ENCODE peak calls at places on chromosomes 16 and 17, in four cellular contexts. J is M059J, U is upper lobe of right lung, F is Ammon's horn. Z is an unnamed sample.

GRCh38 chr16:81703177-81704155 is 75.6 kb upstream of the PLCG2 start:
- DNase-seq in J (peak), U (peak), F (no peak), Z (no peak)

GRCh38 chr17:6712058-6712853 is 913 bp downstream of the SLC13A5 start:
- DNase-seq in J (peak), U (no peak), F (peak), Z (no peak)

GRCh38 chr17:65261682-65262636 is 124.8 kb downstream of the RGS9 start:
- DNase-seq in J (peak), U (no peak), F (no peak), Z (no peak)

GRCh38 chr16:88772871-88773811 is 11.9 kb downstream of the PIEZO1 start:
- DNase-seq in J (peak), U (no peak), F (peak), Z (peak)

GRCh38 chr16:2296662-2297505 is 29.0 kb upstream of the RNPS1 start:
- DNase-seq in J (peak), U (peak), F (no peak), Z (peak)

GRCh38 chr17:77889866-77890760 is 68.4 kb upstream of the TNRC6C start:
- DNase-seq in J (no peak), U (peak), F (no peak), Z (no peak)

GRCh38 chr17:48819466-48819865 is 2.4 kb upstream of the TTLL6 start:
- DNase-seq in J (peak), U (no peak), F (no peak), Z (no peak)

GRCh38 chr16:8571061-8571596 is 19.2 kb downstream of the TMEM114 start:
- DNase-seq in J (peak), U (no peak), F (peak), Z (no peak)

GRCh38 chr16:57365826-57366536 is 6.3 kb upstream of the CX3CL1 start:
- DNase-seq in J (no peak), U (no peak), F (no peak), Z (no peak)

GRCh38 chr17:52030096-52030495 is 128.4 kb downstream of the CA10 start:
- DNase-seq in J (no peak), U (no peak), F (no peak), Z (no peak)

GRCh38 chr17:7108981-7109380 is 5.6 kb downstream of the ASGR2 start:
- DNase-seq in J (no peak), U (no peak), F (no peak), Z (no peak)

GRCh38 chr16:17743578-17743977 is 272.8 kb upstream of the XYLT1 start:
- DNase-seq in J (no peak), U (no peak), F (no peak), Z (no peak)